ENCODE peak calls at places on chromosomes 11 and 22, in six cellular contexts. Y is GM23248, O is HuH-7.5, X is left ventricle myocardium inferior, N is coronary artery, R is GM12865. E is an unnamed sample.

GRCh38 chr11:111814567-111814966 is 48.4 kb upstream of the PPP2R1B start:
- DNase-seq in Y (no peak), O (no peak), X (no peak), N (no peak), R (no peak), E (no peak)

GRCh38 chr22:37175414-37176144 is 12.5 kb downstream of the C1QTNF6 start:
- DNase-seq in Y (peak), O (no peak), X (no peak), N (peak), R (no peak), E (no peak)

GRCh38 chr11:130383363-130384168 is 44.8 kb downstream of the ADAMTS8 start:
- DNase-seq in Y (peak), O (no peak), X (no peak), N (no peak), R (no peak), E (no peak)

GRCh38 chr11:69889400-69890372 is 70.5 kb upstream of the FGF3 start:
- DNase-seq in Y (no peak), O (no peak), X (no peak), N (no peak), R (no peak), E (no peak)

GRCh38 chr11:72876147-72876546 is 61.9 kb downstream of the ATG16L2 start:
- DNase-seq in Y (no peak), O (no peak), X (no peak), N (no peak), R (no peak), E (no peak)

GRCh38 chr22:43205748-43206514 is 19.0 kb upstream of the TTLL12 start:
- DNase-seq in Y (no peak), O (no peak), X (no peak), N (no peak), R (no peak), E (no peak)

GRCh38 chr11:118046051-118046963 is 30.6 kb upstream of the TMPRSS4 start:
- DNase-seq in Y (no peak), O (no peak), X (no peak), N (no peak), R (peak), E (no peak)

GRCh38 chr11:15468471-15468870 is 353.7 kb downstream of the INSC start:
- DNase-seq in Y (no peak), O (no peak), X (no peak), N (no peak), R (no peak), E (no peak)

GRCh38 chr11:127789887-127790286 is 789.3 kb upstream of the KIRREL3 start:
- DNase-seq in Y (peak), O (no peak), X (no peak), N (no peak), R (peak), E (no peak)

GRCh38 chr22:31895317-31896133 is 48.8 kb upstream of the YWHAH start:
- DNase-seq in Y (no peak), O (no peak), X (no peak), N (no peak), R (no peak), E (no peak)

GRCh38 chr11:126355926-126356897 is 726 bp downstream of the ST3GAL4 start:
- DNase-seq in Y (peak), O (peak), X (peak), N (no peak), R (peak), E (no peak)

GRCh38 chr22:49670610-49671330 is 156.9 kb downstream of the BRD1 start:
- DNase-seq in Y (no peak), O (no peak), X (no peak), N (peak), R (no peak), E (no peak)

GRCh38 chr11:35144811-35145210 is 5.8 kb downstream of the CD44 start:
- DNase-seq in Y (peak), O (no peak), X (no peak), N (no peak), R (no peak), E (no peak)

GRCh38 chr11:102166175-102166574 is 55.9 kb downstream of the YAP1 start:
- DNase-seq in Y (no peak), O (no peak), X (no peak), N (no peak), R (no peak), E (no peak)

GRCh38 chr11:75597636-75598035 is 35.6 kb downstream of the SERPINH1 start:
- DNase-seq in Y (peak), O (peak), X (no peak), N (no peak), R (peak), E (no peak)

GRCh38 chr11:71947498-71947897 is 18.7 kb downstream of the RNF121 start:
- DNase-seq in Y (peak), O (no peak), X (no peak), N (no peak), R (no peak), E (no peak)

E was measured in vagina.